ENCODE peak calls at places on chromosomes 11 and 22, in five cellular contexts. One of them, this sample, is unnamed.

GRCh38 chr11:69642913-69643632 is 2.1 kb downstream of the CCND1 start:
- DNase-seq in GM23248: peak; percentile 89
- DNase-seq in HCT116: no peak
- DNase-seq in GM23338: peak; percentile 81
- DNase-seq in SK-N-SH: peak; percentile 84
- DNase-seq in this sample: peak; percentile 81

GRCh38 chr11:79236541-79236971 is 204.3 kb downstream of the TENM4 start:
- DNase-seq in SK-N-SH: no peak
- DNase-seq in HCT116: no peak
- DNase-seq in GM23248: peak; percentile 78
- DNase-seq in GM23338: no peak
- DNase-seq in this sample: no peak

GRCh38 chr11:67269401-67270255 is 3.4 kb downstream of the GRK2 start:
- DNase-seq in GM23248: no peak
- DNase-seq in SK-N-SH: no peak
- DNase-seq in HCT116: no peak
- DNase-seq in GM23338: no peak
- DNase-seq in this sample: peak; percentile 24

GRCh38 chr11:12598330-12599256 is 75.6 kb upstream of the TEAD1 start:
- DNase-seq in HCT116: no peak
- DNase-seq in SK-N-SH: no peak
- DNase-seq in GM23248: no peak
- DNase-seq in GM23338: no peak
- DNase-seq in this sample: no peak

GRCh38 chr11:58739725-58740430 is 8.1 kb upstream of the GLYAT start:
- DNase-seq in GM23248: peak; percentile 56
- DNase-seq in HCT116: no peak
- DNase-seq in GM23338: no peak
- DNase-seq in SK-N-SH: no peak
- DNase-seq in this sample: no peak

GRCh38 chr11:34413263-34413662 is 25.5 kb upstream of the CAT start:
- DNase-seq in GM23338: no peak
- DNase-seq in HCT116: no peak
- DNase-seq in GM23248: no peak
- DNase-seq in SK-N-SH: no peak
- DNase-seq in this sample: no peak

GRCh38 chr11:104776501-104777170 is 121.6 kb downstream of the CASP12 start:
- DNase-seq in GM23338: no peak
- DNase-seq in HCT116: no peak
- DNase-seq in GM23248: no peak
- DNase-seq in SK-N-SH: no peak
- DNase-seq in this sample: no peak

GRCh38 chr22:46626911-46627805 is 7.0 kb downstream of the GRAMD4 start:
- DNase-seq in HCT116: no peak
- DNase-seq in GM23338: peak; percentile 91
- DNase-seq in SK-N-SH: no peak
- DNase-seq in GM23248: no peak
- DNase-seq in this sample: no peak

GRCh38 chr11:108122166-108122628 is 830 bp downstream of the ACAT1 start:
- DNase-seq in HCT116: no peak
- DNase-seq in SK-N-SH: peak; percentile 10
- DNase-seq in GM23338: peak; percentile 37
- DNase-seq in GM23248: peak; percentile 57
- DNase-seq in this sample: no peak

GRCh38 chr11:120357620-120358019 is 21.4 kb downstream of the ARHGEF12 start:
- DNase-seq in GM23248: no peak
- DNase-seq in HCT116: no peak
- DNase-seq in GM23338: no peak
- DNase-seq in SK-N-SH: no peak
- DNase-seq in this sample: no peak

GRCh38 chr11:128116447-128117240 is 470.7 kb downstream of the ETS1 start:
- DNase-seq in HCT116: no peak
- DNase-seq in GM23248: peak; percentile 23
- DNase-seq in GM23338: no peak
- DNase-seq in SK-N-SH: no peak
- DNase-seq in this sample: no peak

GRCh38 chr11:75896843-75897419 is 81.9 kb downstream of the UVRAG start:
- DNase-seq in GM23248: peak; percentile 68
- DNase-seq in GM23338: peak; percentile 58
- DNase-seq in SK-N-SH: peak; percentile 44
- DNase-seq in HCT116: peak; percentile 12
- DNase-seq in this sample: peak; percentile 57

GRCh38 chr22:17845790-17846189 is 71.5 kb upstream of the BID start:
- DNase-seq in GM23338: no peak
- DNase-seq in SK-N-SH: peak; percentile 74
- DNase-seq in GM23248: peak; percentile 14
- DNase-seq in HCT116: no peak
- DNase-seq in this sample: no peak

GRCh38 chr22:45290410-45290936 is 5.7 kb downstream of the UPK3A start:
- DNase-seq in HCT116: peak; percentile 64
- DNase-seq in GM23338: peak; percentile 40
- DNase-seq in GM23248: peak; percentile 88
- DNase-seq in SK-N-SH: no peak
- DNase-seq in this sample: no peak
- TF ChIP-seq EZH2phosphoT487 in HCT116: no peak
- TF ChIP-seq EZH2phosphoT487 in GM23338: no peak
- TF ChIP-seq EZH2phosphoT487 in GM23248: no peak
- TF ChIP-seq EZH2phosphoT487 in SK-N-SH: no peak
- TF ChIP-seq EZH2phosphoT487 in this sample: no peak

DNA sequence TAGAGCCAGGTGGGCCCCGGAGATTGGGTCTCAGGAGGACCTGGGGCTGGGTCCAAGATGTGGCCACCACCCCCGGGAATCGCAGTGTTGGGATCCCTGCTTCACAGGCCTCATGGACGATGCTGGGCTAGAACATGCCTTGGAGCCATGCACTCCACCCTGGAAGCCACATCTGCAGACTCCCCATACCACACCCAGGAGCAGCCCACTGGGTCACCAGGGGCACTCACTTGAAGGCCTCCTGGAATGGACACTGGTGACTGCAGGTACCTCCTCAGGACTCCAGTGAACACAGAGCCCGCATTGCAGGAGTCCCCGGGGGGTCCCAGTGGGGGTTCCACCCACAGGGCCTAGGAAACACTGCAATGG is 25.0 kb downstream of the RTN4R start:
- DNase-seq in HCT116: no peak
- DNase-seq in GM23248: no peak
- DNase-seq in SK-N-SH: no peak
- DNase-seq in GM23338: no peak
- DNase-seq in this sample: no peak
- H3K4me1 ChIP-seq in HCT116: peaks cover 18% of the 10 kb centered on the region
- H3K4me1 ChIP-seq in GM23248: peaks cover 5% of the 10 kb centered on the region
- H3K4me1 ChIP-seq in SK-N-SH: no peaks in the 10 kb centered on the region
- H3K4me1 ChIP-seq in GM23338: peaks cover 8% of the 10 kb centered on the region
- H3K4me1 ChIP-seq in this sample: peaks cover 23% of the 10 kb centered on the region

GRCh38 chr11:10625982-10626311 is 57.5 kb upstream of the LYVE1 start:
- DNase-seq in GM23338: no peak
- DNase-seq in SK-N-SH: no peak
- DNase-seq in HCT116: no peak
- DNase-seq in GM23248: no peak
- DNase-seq in this sample: no peak
- H3K27ac ChIP-seq in GM23338: no peak overlapping the region
- H3K27ac ChIP-seq in SK-N-SH: no peak overlapping the region
- H3K27ac ChIP-seq in HCT116: peak overlapping the region; percentile 65
- H3K27ac ChIP-seq in GM23248: no peak overlapping the region
- H3K27ac ChIP-seq in this sample: no peak overlapping the region

DNA sequence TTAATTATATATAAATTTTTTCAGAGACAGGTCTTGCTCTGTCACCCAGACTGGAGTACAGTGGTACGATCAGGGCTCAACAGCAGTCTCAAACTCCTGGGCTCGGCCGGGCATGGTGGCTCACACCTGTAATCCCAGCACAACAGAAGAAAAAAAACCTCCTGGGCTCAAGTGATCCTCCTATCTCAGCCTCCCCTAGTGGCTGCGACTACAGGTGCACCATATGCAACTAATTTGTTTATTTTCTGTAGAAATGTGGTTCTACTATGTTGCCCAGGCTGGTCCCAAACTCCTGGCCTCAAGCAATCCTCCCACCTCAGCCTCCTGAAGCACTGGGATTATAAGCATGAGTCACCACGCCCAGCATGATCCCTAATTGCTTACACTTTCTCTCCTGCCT is 56.1 kb upstream of the SLC35C1 start:
- DNase-seq in GM23248: no peak
- DNase-seq in GM23338: no peak
- DNase-seq in SK-N-SH: no peak
- DNase-seq in HCT116: no peak
- DNase-seq in this sample: no peak
- TF ChIP-seq EZH2phosphoT487 in GM23248: no peak
- TF ChIP-seq EZH2phosphoT487 in GM23338: no peak
- TF ChIP-seq EZH2phosphoT487 in SK-N-SH: no peak
- TF ChIP-seq EZH2phosphoT487 in HCT116: no peak
- TF ChIP-seq EZH2phosphoT487 in this sample: no peak

GRCh38 chr11:124717786-124718634 is 21.7 kb upstream of the NRGN start:
- DNase-seq in HCT116: no peak
- DNase-seq in GM23338: peak; percentile 66
- DNase-seq in GM23248: peak; percentile 50
- DNase-seq in SK-N-SH: peak; percentile 79
- DNase-seq in this sample: no peak
- H3K4me1 ChIP-seq in HCT116: peaks cover 11% of the 10 kb centered on the region
- H3K4me1 ChIP-seq in GM23338: peaks cover 14% of the 10 kb centered on the region
- H3K4me1 ChIP-seq in GM23248: no peaks in the 10 kb centered on the region
- H3K4me1 ChIP-seq in SK-N-SH: peaks cover 11% of the 10 kb centered on the region
- H3K4me1 ChIP-seq in this sample: peaks cover 13% of the 10 kb centered on the region

GRCh38 chr22:29623059-29623458 is 19.6 kb downstream of the NF2 start:
- DNase-seq in HCT116: no peak
- DNase-seq in GM23248: no peak
- DNase-seq in SK-N-SH: no peak
- DNase-seq in GM23338: no peak
- DNase-seq in this sample: no peak
- H3K27ac ChIP-seq in HCT116: peak overlapping the region; percentile 85
- H3K27ac ChIP-seq in GM23248: peak overlapping the region; percentile 87
- H3K27ac ChIP-seq in SK-N-SH: peak overlapping the region; percentile 93
- H3K27ac ChIP-seq in GM23338: no peak overlapping the region
- H3K27ac ChIP-seq in this sample: no peak overlapping the region

GRCh38 chr11:93903989-93904388 is 53.6 kb upstream of the VSTM5 start:
- DNase-seq in GM23248: no peak
- DNase-seq in GM23338: peak; percentile 40
- DNase-seq in SK-N-SH: no peak
- DNase-seq in HCT116: no peak
- DNase-seq in this sample: no peak

GRCh38 chr11:93904711-93905110 is 54.3 kb upstream of the VSTM5 start:
- DNase-seq in HCT116: no peak
- DNase-seq in SK-N-SH: no peak
- DNase-seq in GM23248: no peak
- DNase-seq in GM23338: no peak
- DNase-seq in this sample: no peak

GRCh38 chr11:93906486-93906885 is 56.1 kb upstream of the VSTM5 start:
- DNase-seq in GM23338: no peak
- DNase-seq in GM23248: no peak
- DNase-seq in SK-N-SH: no peak
- DNase-seq in HCT116: no peak
- DNase-seq in this sample: no peak

GRCh38 chr11:93905384-93905783 is 55.0 kb upstream of the VSTM5 start:
- DNase-seq in SK-N-SH: no peak
- DNase-seq in GM23338: no peak
- DNase-seq in HCT116: no peak
- DNase-seq in GM23248: peak; percentile 74
- DNase-seq in this sample: no peak

GRCh38 chr11:93908689-93909088 is 58.3 kb upstream of the VSTM5 start:
- DNase-seq in GM23248: peak; percentile 86
- DNase-seq in SK-N-SH: no peak
- DNase-seq in GM23338: peak; percentile 19
- DNase-seq in HCT116: no peak
- DNase-seq in this sample: no peak
- TF ChIP-seq EZH2phosphoT487 in GM23248: no peak
- TF ChIP-seq EZH2phosphoT487 in SK-N-SH: no peak
- TF ChIP-seq EZH2phosphoT487 in GM23338: no peak
- TF ChIP-seq EZH2phosphoT487 in HCT116: no peak
- TF ChIP-seq EZH2phosphoT487 in this sample: no peak

GRCh38 chr22:23217171-23218052 is 37.1 kb downstream of the BCR start:
- DNase-seq in HCT116: no peak
- DNase-seq in GM23248: no peak
- DNase-seq in SK-N-SH: no peak
- DNase-seq in GM23338: no peak
- DNase-seq in this sample: no peak
- H3K4me1 ChIP-seq in HCT116: peaks cover 36% of the 10 kb centered on the region
- H3K4me1 ChIP-seq in GM23248: peaks cover 46% of the 10 kb centered on the region
- H3K4me1 ChIP-seq in SK-N-SH: peaks cover 32% of the 10 kb centered on the region
- H3K4me1 ChIP-seq in GM23338: peaks cover 61% of the 10 kb centered on the region
- H3K4me1 ChIP-seq in this sample: peaks cover 74% of the 10 kb centered on the region

DNA sequence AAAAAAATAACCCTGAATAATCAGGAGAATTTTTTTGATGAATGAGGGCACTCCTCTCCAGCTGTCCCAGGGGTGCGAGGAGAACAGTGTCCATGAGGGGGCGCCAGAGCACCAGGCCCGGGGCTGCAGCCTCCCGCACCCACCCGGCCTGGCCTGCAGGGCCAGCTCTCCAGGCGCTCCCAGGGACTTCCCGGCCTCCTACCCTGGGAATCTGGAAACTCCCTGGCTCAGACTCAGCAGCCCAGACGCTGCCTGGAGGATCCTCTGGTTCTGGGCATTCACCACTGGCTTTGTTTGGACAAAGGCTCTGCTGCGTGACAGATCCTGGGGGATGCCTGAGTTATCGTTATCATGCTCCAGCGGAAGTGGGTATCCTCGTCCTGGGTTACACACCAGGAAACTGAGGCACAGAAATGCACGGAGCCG is 31.0 kb downstream of the MCM5 start:
- DNase-seq in SK-N-SH: peak; percentile 95
- DNase-seq in GM23338: peak; percentile 90
- DNase-seq in GM23248: peak; percentile 96
- DNase-seq in HCT116: peak; percentile 32
- DNase-seq in this sample: peak; percentile 50
- H3K27ac ChIP-seq in SK-N-SH: peak overlapping the region; percentile 69
- H3K27ac ChIP-seq in GM23338: no peak overlapping the region
- H3K27ac ChIP-seq in GM23248: peak overlapping the region; percentile 41
- H3K27ac ChIP-seq in HCT116: peak overlapping the region; percentile 13
- H3K27ac ChIP-seq in this sample: no peak overlapping the region

GRCh38 chr11:68432874-68433273 is 27.7 kb upstream of the PPP6R3 start:
- DNase-seq in GM23248: no peak
- DNase-seq in GM23338: no peak
- DNase-seq in SK-N-SH: no peak
- DNase-seq in HCT116: no peak
- DNase-seq in this sample: no peak
- TF ChIP-seq EZH2phosphoT487 in GM23248: no peak
- TF ChIP-seq EZH2phosphoT487 in GM23338: no peak
- TF ChIP-seq EZH2phosphoT487 in SK-N-SH: no peak
- TF ChIP-seq EZH2phosphoT487 in HCT116: no peak
- TF ChIP-seq EZH2phosphoT487 in this sample: no peak

This sample was measured in OCI-LY7.